ENCODE peak calls at places on chromosome 18, in six cellular contexts. L, B, Z, P, A and R are unnamed samples. For H3K27me3, the result is how much of the 10 kb centered on the place peaks cover.

GRCh38 chr18:37487400-37487831 is 78.2 kb downstream of the CELF4 start:
- DNase-seq in L (no peak), B (no peak), A (no peak), Z (no peak), P (no peak), R (no peak)

GRCh38 chr18:64311859-64312258 is 163.0 kb upstream of the LINC00305 start:
- DNase-seq in B (no peak), Z (no peak), A (no peak), L (no peak), P (no peak), R (no peak)

GRCh38 chr18:41967680-41968079 is 12.6 kb downstream of the PIK3C3 start:
- DNase-seq in Z (no peak), A (no peak), P (no peak), B (no peak), L (no peak), R (no peak)

GRCh38 chr18:70292628-70293027 is 3.8 kb downstream of the SOCS6 start:
- DNase-seq in B (no peak), P (no peak), L (no peak), Z (peak), A (no peak), R (no peak)

GRCh38 chr18:26190506-26190905 is 35.7 kb upstream of the TAF4B start:
- DNase-seq in Z (no peak), A (no peak), B (no peak), L (peak), P (no peak), R (no peak)

GRCh38 chr18:29147944-29148343 is 971.0 kb upstream of the CDH2 start:
- DNase-seq in Z (no peak), A (peak), L (no peak), B (no peak), P (peak), R (no peak)

GRCh38 chr18:5414546-5414945 is 119.0 kb upstream of the ZBTB14 start:
- DNase-seq in L (no peak), P (no peak), A (peak), B (no peak), Z (no peak), R (no peak)

GRCh38 chr18:11391636-11392035 is 217.8 kb upstream of the SLC35G4 start:
- DNase-seq in A (no peak), Z (no peak), P (no peak), B (no peak), L (no peak), R (no peak)

GRCh38 chr18:58167073-58167472 is 123.0 kb downstream of the NEDD4L start:
- DNase-seq in B (no peak), P (no peak), Z (no peak), A (no peak), L (no peak), R (no peak)

GRCh38 chr18:12485479-12486105 is 77.9 kb downstream of the PRELID3A start:
- DNase-seq in L (no peak), Z (no peak), A (no peak), P (no peak), B (no peak), R (no peak)

GRCh38 chr18:69259282-69259681 is 141.4 kb upstream of the DOK6 start:
- DNase-seq in A (no peak), L (no peak), B (no peak), P (no peak), Z (no peak), R (no peak)

GRCh38 chr18:39946623-39947061 is 2008.4 kb upstream of the PIK3C3 start:
- DNase-seq in B (no peak), Z (no peak), P (no peak), A (peak), L (no peak), R (no peak)

GRCh38 chr18:48133675-48134251 is 203.3 kb upstream of the SMAD2 start:
- DNase-seq in P (no peak), B (no peak), Z (peak), A (no peak), L (no peak), R (no peak)
- H3K27me3 ChIP-seq in P (half or more), B (under half), Z (under half), A (half or more), L (under half), R (under half)

GRCh38 chr18:23231340-23232021 is 96.2 kb downstream of the CABLES1 start:
- DNase-seq in Z (peak), A (no peak), L (peak), P (peak), B (peak), R (peak)
- H3K27ac ChIP-seq in Z (peak), A (no peak), L (peak), P (peak), B (peak), R (peak)

DNA sequence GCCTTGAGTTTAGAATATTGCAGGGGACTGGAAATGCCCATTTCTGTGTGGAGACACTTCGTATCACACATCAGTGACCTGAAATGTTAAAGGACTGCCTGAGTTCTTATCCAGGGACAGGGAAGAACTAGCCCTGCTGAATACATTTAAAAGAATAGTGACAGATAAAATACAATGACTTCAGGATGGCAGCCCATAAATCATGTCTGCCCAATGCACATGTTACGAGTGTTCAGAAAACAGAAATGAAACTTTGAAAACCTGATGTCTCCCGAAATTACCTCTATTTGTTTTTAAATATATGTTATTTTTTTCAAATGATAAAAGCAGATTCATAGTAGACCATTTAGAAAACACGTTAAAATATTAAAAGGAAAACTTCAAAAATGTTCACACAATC is 22.3 kb upstream of the RAB12 start:
- DNase-seq in Z (no peak), B (no peak), P (no peak), A (no peak), L (no peak), R (no peak)
- H3K27me3 ChIP-seq in Z (under half), B (under half), P (under half), A (under half), L (under half), R (under half)

GRCh38 chr18:46199515-46200147 is 95.4 kb downstream of the HAUS1 start:
- DNase-seq in B (no peak), A (peak), L (no peak), Z (no peak), P (no peak), R (no peak)
- H3K27ac ChIP-seq in B (no peak), A (no peak), L (no peak), Z (no peak), P (peak), R (no peak)

DNA sequence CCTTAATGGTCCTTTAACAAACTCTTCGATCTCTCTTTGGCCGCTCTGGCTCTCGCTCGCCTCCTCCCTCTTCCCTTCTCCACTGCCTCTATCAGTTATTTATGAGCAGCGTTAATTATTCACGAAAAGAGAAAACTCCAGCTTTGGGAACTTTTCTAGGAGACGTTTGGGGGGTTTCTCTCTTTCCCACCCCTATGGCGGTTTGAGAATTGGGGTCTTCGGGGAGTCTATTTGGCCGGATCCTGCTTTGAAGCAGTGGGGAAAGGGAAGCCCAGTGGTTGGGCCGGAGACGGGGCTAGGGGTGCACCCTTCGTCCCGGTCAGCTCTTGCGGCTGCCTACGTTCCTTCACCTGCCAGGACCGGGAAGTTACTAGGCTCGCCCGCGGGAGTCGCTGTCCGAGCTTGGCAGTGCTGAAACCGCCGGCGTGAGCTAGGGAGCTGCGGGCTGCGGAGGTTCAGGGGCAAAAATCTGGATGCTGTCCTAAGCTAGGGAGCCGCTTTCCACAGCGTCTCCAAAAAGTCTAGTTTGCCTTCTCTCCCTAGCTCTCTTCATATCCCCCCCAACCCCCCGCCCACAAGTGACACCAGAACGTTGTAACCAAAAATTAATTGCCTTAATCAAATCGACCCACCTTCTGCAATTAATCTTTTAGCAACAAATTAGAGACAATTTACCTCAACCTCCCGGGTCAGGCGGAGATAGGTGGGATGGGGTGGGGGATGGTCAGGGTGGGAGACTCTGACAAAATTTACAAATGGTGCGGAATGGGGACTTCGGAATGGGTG is 8.9 kb upstream of the SKOR2 start:
- DNase-seq in Z (peak), A (peak), L (no peak), P (peak), B (no peak), R (peak)
- H3K27me3 ChIP-seq in Z (under half), A (half or more), L (under half), P (half or more), B (half or more), R (half or more)

GRCh38 chr18:49725809-49726514 is 87.4 kb downstream of the ACAA2 start:
- DNase-seq in L (peak), P (no peak), B (peak), Z (no peak), A (peak), R (peak)
- H3K27ac ChIP-seq in L (no peak), P (no peak), B (no peak), Z (no peak), A (peak), R (peak)

GRCh38 chr18:22325396-22325795 is 92.3 kb downstream of the CTAGE1 start:
- DNase-seq in P (no peak), B (no peak), Z (no peak), L (no peak), A (no peak), R (no peak)
- H3K27me3 ChIP-seq in P (under half), B (under half), Z (under half), L (under half), A (under half), R (under half)

DNA sequence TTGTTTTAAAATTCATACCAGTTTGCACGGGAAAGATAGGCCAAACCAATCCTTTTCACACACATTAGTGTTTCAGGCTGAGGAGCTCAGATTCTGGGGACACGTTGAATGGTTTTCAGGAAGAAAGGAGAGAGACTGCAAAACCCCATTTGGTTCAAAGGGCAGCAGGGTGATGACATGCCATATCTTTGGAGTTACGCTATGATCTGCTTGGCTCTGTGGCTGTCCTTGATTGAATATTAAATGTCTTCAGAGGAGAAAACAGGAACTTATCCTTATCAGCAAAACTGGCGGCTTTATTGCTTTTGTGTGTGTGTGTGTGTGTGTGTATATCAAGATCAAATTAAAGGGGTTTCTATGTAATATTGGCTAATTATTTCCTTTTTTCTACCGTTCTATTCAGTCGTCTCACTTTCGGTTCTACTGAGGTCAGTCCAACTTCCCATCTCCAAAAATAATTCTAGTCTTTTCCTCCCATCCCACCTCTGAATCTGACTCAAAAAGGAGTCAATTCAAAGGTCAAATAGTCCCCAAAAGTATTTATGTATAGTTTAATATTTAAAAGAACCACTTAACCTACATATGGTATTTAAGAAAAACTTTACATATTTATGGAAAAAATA is 292.9 kb upstream of the CCDC68 start:
- DNase-seq in P (no peak), B (no peak), A (no peak), L (no peak), Z (no peak), R (no peak)
- H3K27ac ChIP-seq in P (no peak), B (peak), A (no peak), L (peak), Z (no peak), R (peak)

DNA sequence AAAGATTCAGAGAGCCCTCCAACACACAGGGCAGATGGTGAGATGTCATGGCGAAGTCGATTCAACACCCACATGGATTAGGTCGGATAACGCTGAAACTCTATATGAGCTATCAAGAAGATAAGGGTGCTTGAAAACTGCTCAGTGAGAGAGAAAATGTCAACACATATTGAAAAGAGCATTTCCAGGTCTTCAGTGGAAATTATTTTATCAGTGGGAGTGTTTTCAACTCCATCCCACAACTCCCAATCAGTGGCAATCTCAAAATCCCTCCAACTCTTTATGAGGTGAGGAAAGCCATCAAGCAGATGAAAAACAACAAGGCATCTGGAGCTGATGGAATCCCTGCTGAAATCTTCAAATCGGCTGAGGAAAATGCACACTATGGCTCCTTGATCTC is 104.5 kb upstream of the KLHL14 start:
- DNase-seq in Z (no peak), L (no peak), P (no peak), A (no peak), B (no peak), R (no peak)
- H3K27me3 ChIP-seq in Z (under half), L (under half), P (under half), A (under half), B (under half), R (under half)

GRCh38 chr18:76260941-76261472 is 234.0 kb downstream of the ZNF516 start:
- DNase-seq in P (no peak), Z (no peak), B (no peak), L (no peak), A (no peak), R (no peak)

GRCh38 chr18:76264073-76264472 is 231.0 kb downstream of the ZNF516 start:
- DNase-seq in A (no peak), B (no peak), P (peak), L (no peak), Z (no peak), R (no peak)

GRCh38 chr18:76264851-76265250 is 230.2 kb downstream of the ZNF516 start:
- DNase-seq in P (no peak), B (no peak), L (no peak), Z (no peak), A (no peak), R (no peak)

GRCh38 chr18:76265375-76266225 is 229.4 kb downstream of the ZNF516 start:
- DNase-seq in A (no peak), Z (no peak), P (no peak), B (no peak), L (no peak), R (peak)

DNA sequence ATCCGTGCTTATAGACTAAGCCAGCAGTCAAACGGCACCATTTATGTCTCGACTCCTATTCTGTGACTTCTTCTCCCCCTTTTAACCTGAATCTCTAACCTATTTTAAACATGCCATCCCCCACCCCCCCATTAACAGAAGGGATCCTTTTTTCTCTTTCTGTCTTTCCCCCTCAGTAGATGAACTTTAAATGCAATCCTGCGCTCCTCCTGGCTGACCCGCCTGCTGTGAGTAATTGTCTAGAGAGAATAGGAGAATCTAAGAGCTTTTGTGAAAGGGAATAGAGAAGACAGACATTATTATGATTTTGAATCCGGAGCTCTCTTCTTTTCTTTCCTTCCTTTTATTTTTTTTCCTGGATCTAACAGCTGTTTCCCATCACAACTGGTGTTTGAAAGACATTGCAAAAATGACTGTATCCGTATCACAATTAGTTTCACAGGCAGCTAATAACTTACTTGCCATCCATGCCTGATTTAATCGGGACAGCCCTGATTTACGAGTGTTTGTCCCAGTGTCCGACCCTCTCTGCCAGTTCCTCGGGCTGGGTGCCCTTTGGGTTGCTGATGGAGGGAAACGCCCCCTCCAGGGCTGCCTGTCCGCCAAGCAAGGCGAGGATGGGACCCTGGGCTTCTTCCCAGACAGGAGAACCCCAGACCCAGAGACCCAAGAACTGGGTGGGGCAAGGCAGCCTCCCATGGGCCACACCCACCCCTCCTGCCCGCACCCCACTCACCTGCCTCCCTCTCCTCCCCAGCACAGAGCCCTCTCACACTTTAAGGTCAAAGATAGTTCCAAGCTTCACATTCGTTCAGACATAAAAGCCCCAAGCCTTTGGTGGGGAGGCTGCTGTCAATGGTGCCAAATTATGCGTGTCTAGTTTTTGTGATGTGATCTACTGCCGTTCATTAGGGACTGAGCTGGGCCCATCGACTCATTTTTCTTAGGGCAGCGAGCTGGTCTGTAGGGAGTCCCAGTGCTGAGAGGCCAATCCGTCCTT is 231.8 kb downstream of the ZNF516 start:
- DNase-seq in A (no peak), L (no peak), B (no peak), P (no peak), Z (no peak), R (no peak)
- H3K27ac ChIP-seq in A (peak), L (no peak), B (peak), P (no peak), Z (no peak), R (no peak)